ENCODE peak calls at places on chromosomes 16 and 17, in four cellular contexts. S is HCT116, T is K562, P is SK-N-SH. D is an unnamed sample.

GRCh38 chr17:42407289-42407836 is 15.7 kb downstream of the CAVIN1 start:
- DNase-seq in S (no peak), T (peak; percentile 48), P (peak; percentile 86), D (no peak)

GRCh38 chr16:25747160-25747758 is 55.5 kb downstream of the HS3ST4 start:
- DNase-seq in S (no peak), T (peak; percentile 15), P (no peak), D (no peak)

GRCh38 chr17:17420561-17421269 is 56.1 kb upstream of the MED9 start:
- DNase-seq in S (no peak), T (no peak), P (no peak), D (no peak)

GRCh38 chr17:27810902-27811557 is 10.7 kb upstream of the NOS2 start:
- DNase-seq in S (no peak), T (no peak), P (no peak), D (no peak)

GRCh38 chr17:74192950-74193781 is 10.3 kb upstream of the RPL38 start:
- DNase-seq in S (no peak), T (no peak), P (no peak), D (no peak)

GRCh38 chr17:74182041-74182783 is 21.3 kb upstream of the RPL38 start:
- DNase-seq in S (no peak), T (no peak), P (no peak), D (no peak)

GRCh38 chr17:49585422-49586027 is 9.9 kb downstream of the NXPH3 start:
- DNase-seq in S (no peak), T (peak; percentile 43), P (peak; percentile 56), D (no peak)

GRCh38 chr17:4838306-4838785 is 5.2 kb downstream of the MINK1 start:
- DNase-seq in S (no peak), T (no peak), P (no peak), D (no peak)

GRCh38 chr17:3594056-3594810 is 15.0 kb downstream of the TRPV1 start:
- DNase-seq in S (no peak), T (no peak), P (peak; percentile 67), D (no peak)

GRCh38 chr16:30368122-30368791 is 2.0 kb downstream of the TBC1D10B start:
- DNase-seq in S (no peak), T (no peak), P (no peak), D (no peak)

GRCh38 chr16:80631581-80631980 is 90.8 kb downstream of the DYNLRB2 start:
- DNase-seq in S (no peak), T (no peak), P (no peak), D (no peak)

GRCh38 chr16:50244140-50244503 is 22.2 kb upstream of the ADCY7 start:
- DNase-seq in S (no peak), T (no peak), P (no peak), D (no peak)

GRCh38 chr16:50166511-50167500 is 13.7 kb downstream of the TENT4B start:
- DNase-seq in S (no peak), T (no peak), P (no peak), D (no peak)

GRCh38 chr16:78353610-78354009 is 254.2 kb downstream of the WWOX start:
- DNase-seq in S (no peak), T (no peak), P (no peak), D (no peak)

GRCh38 chr17:70869402-70870085 is 700.2 kb downstream of the KCNJ2 start:
- DNase-seq in S (no peak), T (no peak), P (no peak), D (no peak)

GRCh38 chr17:27473748-27474609 is 17.7 kb downstream of the KSR1 start:
- DNase-seq in S (no peak), T (peak; percentile 75), P (no peak), D (no peak)

GRCh38 chr16:11253009-11253994 is 2.7 kb downstream of the SOCS1 start:
- DNase-seq in S (no peak), T (peak; percentile 36), P (no peak), D (no peak)

GRCh38 chr16:68668266-68668665 is 23.2 kb downstream of the CDH3 start:
- DNase-seq in S (no peak), T (no peak), P (no peak), D (no peak)

GRCh38 chr17:17175917-17176316 is 30.2 kb downstream of the PLD6 start:
- DNase-seq in S (no peak), T (no peak), P (no peak), D (no peak)

GRCh38 chr17:78979780-78980623 is at the start of gene LGALS3BP:
- DNase-seq in S (peak; percentile 70), T (no peak), P (peak; percentile 97), D (no peak)

GRCh38 chr17:16304832-16305231 is 48.4 kb downstream of the CENPV start:
- DNase-seq in S (no peak), T (no peak), P (peak; percentile 50), D (peak; percentile 32)

GRCh38 chr16:50884066-50884860 is 142.4 kb downstream of the CYLD start:
- DNase-seq in S (no peak), T (peak; percentile 80), P (peak; percentile 48), D (no peak)

GRCh38 chr17:75846701-75847594 is 2.7 kb upstream of the UNC13D start:
- DNase-seq in S (no peak), T (peak; percentile 20), P (no peak), D (no peak)

GRCh38 chr17:75843577-75844529 is at the start of gene UNC13D:
- DNase-seq in S (no peak), T (peak; percentile 81), P (peak; percentile 94), D (no peak)

GRCh38 chr17:75844530-75845057 is 390 bp upstream of the UNC13D start:
- DNase-seq in S (peak; percentile 85), T (peak; percentile 80), P (peak; percentile 83), D (no peak)

GRCh38 chr17:75845933-75846700 is 1.9 kb upstream of the UNC13D start:
- DNase-seq in S (no peak), T (peak; percentile 16), P (no peak), D (no peak)

DNA sequence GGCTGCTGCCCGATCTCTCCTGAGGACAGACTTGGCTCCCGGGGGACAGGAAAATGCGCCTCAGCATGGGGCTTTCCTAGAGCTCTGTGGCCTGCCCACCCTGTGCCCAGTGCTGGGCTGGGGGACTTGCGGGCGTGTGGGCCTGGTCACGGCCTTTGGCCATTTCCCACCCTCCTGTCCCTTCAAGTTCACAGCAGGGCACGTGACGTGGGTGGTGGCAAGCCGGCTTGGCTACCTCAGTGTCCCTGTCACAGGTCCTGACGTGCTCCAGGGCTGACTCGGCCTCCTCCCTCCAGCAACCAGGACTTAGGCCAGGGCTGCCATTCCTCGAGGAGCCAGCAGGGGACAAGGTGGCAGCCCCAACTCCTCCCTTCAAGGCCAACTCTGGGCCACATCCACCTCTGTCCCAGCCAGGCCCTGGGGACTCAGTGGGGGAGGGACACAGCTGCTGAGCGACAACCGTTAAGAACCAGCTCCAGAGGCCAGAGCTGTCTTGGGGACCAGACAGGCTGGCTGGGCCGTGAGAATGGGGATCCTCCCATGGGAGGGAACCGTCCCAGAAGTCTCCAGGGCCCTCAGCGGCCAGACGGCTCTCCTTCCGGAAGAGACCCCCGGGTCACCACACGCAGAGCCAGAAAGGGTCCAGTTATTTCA is 981 bp upstream of the UNC13D start:
- DNase-seq in S (peak; percentile 96), T (peak; percentile 79), P (peak; percentile 93), D (peak; percentile 47)
- TF ChIP-seq REST in S (no peak), T (no peak), P (no peak), D (no peak)

DNA sequence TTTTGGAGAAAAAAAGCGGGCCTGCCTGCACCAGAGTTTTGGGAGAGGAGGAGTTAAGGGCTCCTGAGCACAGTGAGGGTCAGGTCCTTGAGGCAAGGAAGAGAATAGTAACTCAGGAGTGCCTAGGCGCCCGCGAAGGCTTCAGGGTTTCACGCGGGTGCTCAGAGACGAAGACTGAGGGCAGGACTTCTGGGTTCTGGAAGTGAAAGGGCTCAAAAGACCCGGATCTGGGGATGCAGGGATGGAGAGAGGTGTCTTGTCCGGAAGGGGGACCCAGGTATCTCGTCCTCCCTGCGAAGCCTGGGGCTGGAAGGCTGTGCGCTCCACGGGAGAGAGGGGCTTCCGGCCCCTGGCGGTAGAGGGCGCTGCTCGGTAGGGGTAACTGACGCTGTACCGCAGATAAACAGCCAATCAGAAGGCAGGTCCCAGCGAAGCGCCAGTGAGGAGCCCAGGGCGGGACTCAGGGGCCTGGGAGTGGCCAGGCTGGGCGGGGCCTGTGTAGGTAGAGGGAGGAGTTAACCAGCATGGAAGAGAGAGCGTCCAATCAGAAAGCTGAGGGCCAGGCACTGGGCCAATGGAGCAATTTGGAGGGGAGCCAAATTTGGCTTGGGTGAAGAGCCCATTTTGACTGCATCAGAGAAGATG is 729 bp downstream of the TGFB1I1 start:
- DNase-seq in S (peak; percentile 90), T (peak; percentile 75), P (peak; percentile 98), D (peak; percentile 60)
- TF ChIP-seq POLR2AphosphoS5 in S (peak; percentile 63), T (no peak), P (peak; percentile 28), D (no peak)

GRCh38 chr16:66935319-66936011 is at the start of gene CES2:
- DNase-seq in S (no peak), T (peak; percentile 60), P (peak; percentile 71), D (no peak)
- TF ChIP-seq SIN3A in S (no peak), T (no peak), P (peak; percentile 27), D (no peak)

DNA sequence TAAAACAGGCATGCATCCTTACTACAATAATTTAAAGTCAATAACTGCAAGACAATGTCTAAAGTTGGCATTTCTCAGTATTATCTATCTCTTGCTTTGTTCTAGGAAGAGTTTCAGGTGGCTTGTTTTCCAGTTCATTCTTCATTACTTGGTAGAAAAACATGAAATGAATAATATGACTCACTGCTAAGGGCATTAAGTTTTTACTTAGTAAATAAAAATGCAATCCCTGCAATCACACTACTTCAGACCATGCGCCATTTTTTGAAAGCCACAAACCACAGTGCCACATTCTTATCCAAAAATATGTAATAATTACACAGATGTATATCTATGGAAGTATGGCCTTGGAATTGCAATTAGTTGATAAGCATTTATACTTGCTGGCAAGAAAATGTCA is 55.4 kb downstream of the CREBBP start:
- DNase-seq in S (no peak), T (no peak), P (no peak), D (no peak)
- TF ChIP-seq REST in S (no peak), T (no peak), P (no peak), D (no peak)

GRCh38 chr17:21280081-21280518 is 4.4 kb upstream of the MAP2K3 start:
- DNase-seq in S (peak; percentile 60), T (peak; percentile 75), P (peak; percentile 93), D (peak; percentile 52)
- TF ChIP-seq POLR2AphosphoS5 in S (no peak), T (no peak), P (no peak), D (no peak)

GRCh38 chr17:59479141-59479540 is 86.3 kb upstream of the DHX40 start:
- DNase-seq in S (no peak), T (no peak), P (no peak), D (no peak)
- TF ChIP-seq SIN3A in S (no peak), T (no peak), P (no peak), D (no peak)

DNA sequence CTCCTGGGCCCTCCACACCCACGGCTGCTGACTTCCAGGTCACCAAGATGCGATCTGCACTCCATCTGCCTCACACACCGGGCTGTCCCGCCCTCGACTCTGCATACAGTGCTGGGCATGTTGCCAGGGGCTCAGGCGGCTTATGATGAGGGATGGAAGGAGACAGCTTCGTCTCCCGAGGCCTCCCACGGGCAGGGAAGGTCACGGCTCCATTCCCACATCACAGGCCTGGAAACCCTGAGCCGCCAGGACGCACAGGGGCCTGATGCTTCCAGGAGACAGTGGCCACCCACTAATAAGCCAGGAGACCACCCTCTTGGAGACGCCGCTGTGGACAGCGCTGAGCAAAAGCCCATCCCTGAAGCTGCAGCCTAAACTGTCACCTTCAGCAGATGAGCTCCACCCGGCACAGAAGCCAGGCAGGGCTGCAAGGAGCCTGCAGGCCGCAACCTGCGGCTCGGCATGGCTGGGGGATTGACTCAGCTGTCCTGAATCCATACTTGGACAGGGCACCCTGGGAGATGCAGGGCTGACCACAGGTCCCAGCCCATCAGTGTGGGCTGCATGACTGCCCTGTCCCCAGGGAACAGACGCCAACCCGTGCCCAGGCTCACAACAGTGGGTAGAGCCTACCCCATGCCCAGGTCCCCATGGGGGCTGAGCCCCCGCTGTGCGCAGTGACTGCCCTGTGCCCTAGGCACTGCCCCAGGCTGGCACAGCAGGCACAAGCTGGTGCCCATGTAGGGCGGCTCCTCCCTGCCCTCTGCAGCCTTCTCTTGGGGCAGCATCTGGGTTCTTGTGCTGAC is 34.4 kb downstream of the SLC7A5 start:
- DNase-seq in S (no peak), T (no peak), P (peak; percentile 87), D (no peak)
- TF ChIP-seq REST in S (no peak), T (no peak), P (no peak), D (no peak)